ENCODE peak calls at places on chromosomes 1 and 21, in four cellular contexts. E is H9, T is mesenchymal stem cell, S is mesendoderm. D is an unnamed sample.

GRCh38 chr1:224080082-224080774 is 33.7 kb upstream of the FBXO28 start:
- DNase-seq in E (no peak), T (peak; percentile 4), S (no peak), D (no peak)

GRCh38 chr1:47207811-47208373 is 18.1 kb upstream of the PDZK1IP1 start:
- DNase-seq in E (no peak), T (no peak), S (no peak), D (no peak)

GRCh38 chr1:20405051-20405754 is 80.8 kb downstream of the CAMK2N1 start:
- DNase-seq in E (peak; percentile 16), T (no peak), S (no peak), D (no peak)

GRCh38 chr1:220431840-220432239 is 96.1 kb upstream of the MARK1 start:
- DNase-seq in E (no peak), T (no peak), S (no peak), D (no peak)

GRCh38 chr21:45175326-45176085 is 101.1 kb downstream of the ADARB1 start:
- DNase-seq in E (no peak), T (no peak), S (no peak), D (no peak)

GRCh38 chr21:42209801-42210479 is 9.0 kb upstream of the ABCG1 start:
- DNase-seq in E (no peak), T (peak; percentile 33), S (peak; percentile 59), D (no peak)

GRCh38 chr1:17565551-17565971 is 26.1 kb downstream of the ARHGEF10L start:
- DNase-seq in E (no peak), T (peak; percentile 12), S (peak; percentile 74), D (no peak)

GRCh38 chr1:226619031-226619430 is 70.5 kb downstream of the STUM start:
- DNase-seq in E (no peak), T (no peak), S (no peak), D (no peak)

GRCh38 chr1:94670273-94670672 is 128.7 kb upstream of the F3 start:
- DNase-seq in E (no peak), T (peak; percentile 34), S (no peak), D (no peak)

GRCh38 chr1:14267991-14268390 is 330.5 kb upstream of the KAZN start:
- DNase-seq in E (no peak), T (no peak), S (no peak), D (no peak)

GRCh38 chr1:238027366-238027765 is 136.6 kb upstream of the ZP4 start:
- DNase-seq in E (no peak), T (no peak), S (peak; percentile 3), D (no peak)

GRCh38 chr21:41783476-41784150 is 16.8 kb upstream of the RIPK4 start:
- DNase-seq in E (no peak), T (no peak), S (no peak), D (no peak)

GRCh38 chr1:909861-910310 is 13.8 kb upstream of the SAMD11 start:
- DNase-seq in E (peak; percentile 27), T (no peak), S (no peak), D (no peak)

GRCh38 chr1:36149237-36149972 is at the start of gene TRAPPC3:
- DNase-seq in E (peak; percentile 100), T (peak; percentile 100), S (peak; percentile 100), D (peak; percentile 99)

GRCh38 chr1:51290489-51290847 is 39.9 kb downstream of the TTC39A start:
- DNase-seq in E (no peak), T (no peak), S (no peak), D (no peak)

GRCh38 chr1:2382621-2383361 is 8.6 kb downstream of the MORN1 start:
- DNase-seq in E (peak; percentile 81), T (peak; percentile 47), S (peak; percentile 67), D (no peak)

GRCh38 chr1:26696645-26697440 is 1.0 kb downstream of the ARID1A start:
- DNase-seq in E (no peak), T (peak; percentile 35), S (no peak), D (no peak)

GRCh38 chr1:5311634-5312298 is 657.4 kb downstream of the AJAP1 start:
- DNase-seq in E (no peak), T (no peak), S (peak; percentile 7), D (no peak)

GRCh38 chr1:56216173-56216572 is 363.2 kb downstream of the PLPP3 start:
- DNase-seq in E (no peak), T (no peak), S (no peak), D (no peak)

GRCh38 chr1:117719004-117719403 is 113.2 kb downstream of the TENT5C start:
- DNase-seq in E (no peak), T (no peak), S (no peak), D (no peak)

GRCh38 chr21:44891631-44892031 is 18.1 kb upstream of the PTTG1IP start:
- DNase-seq in E (no peak), T (no peak), S (no peak), D (no peak)

GRCh38 chr1:11483581-11484320 is 4.8 kb downstream of the DISP3 start:
- DNase-seq in E (no peak), T (no peak), S (peak; percentile 18), D (no peak)

GRCh38 chr1:12480748-12481362 is 137.2 kb downstream of the DHRS3 start:
- DNase-seq in E (no peak), T (peak; percentile 84), S (peak; percentile 79), D (no peak)

GRCh38 chr1:205449750-205450443 is 5.9 kb downstream of the BLACAT1 start:
- DNase-seq in E (peak; percentile 86), T (peak; percentile 18), S (peak; percentile 99), D (no peak)

GRCh38 chr1:218823291-218823900 is 350.3 kb upstream of the LYPLAL1 start:
- DNase-seq in E (no peak), T (peak; percentile 70), S (peak; percentile 7), D (no peak)

GRCh38 chr1:68359045-68359444 is 90.7 kb downstream of the RPE65 start:
- DNase-seq in E (no peak), T (peak; percentile 76), S (no peak), D (no peak)

GRCh38 chr1:33985656-33986055 is 121.8 kb downstream of the HMGB4 start:
- DNase-seq in E (no peak), T (no peak), S (no peak), D (no peak)

GRCh38 chr1:224096773-224097172 is 17.1 kb upstream of the FBXO28 start:
- DNase-seq in E (no peak), T (no peak), S (no peak), D (no peak)

GRCh38 chr1:173122958-173123852 is 72.5 kb upstream of the TNFSF18 start:
- DNase-seq in E (peak; percentile 58), T (peak; percentile 98), S (peak; percentile 76), D (peak; percentile 50)

GRCh38 chr21:31985398-31985797 is 112.6 kb downstream of the HUNK start:
- DNase-seq in E (no peak), T (no peak), S (no peak), D (no peak)

GRCh38 chr1:215484111-215484914 is 82.8 kb upstream of the KCTD3 start:
- DNase-seq in E (no peak), T (peak; percentile 48), S (peak; percentile 45), D (peak; percentile 2)

GRCh38 chr1:205279986-205280385 is 41.6 kb downstream of the NUAK2 start:
- DNase-seq in E (no peak), T (no peak), S (no peak), D (no peak)

GRCh38 chr1:174659823-174660222 is 212.1 kb downstream of the GPR52 start:
- DNase-seq in E (no peak), T (no peak), S (no peak), D (no peak)

GRCh38 chr1:40628903-40629292 is 36.6 kb downstream of the RIMS3 start:
- DNase-seq in E (no peak), T (no peak), S (no peak), D (no peak)

GRCh38 chr1:205538211-205538840 is 33.9 kb downstream of the CDK18 start:
- DNase-seq in E (no peak), T (peak; percentile 15), S (no peak), D (peak; percentile 42)

GRCh38 chr1:184387871-184388670 is 1.2 kb downstream of the C1orf21 start:
- DNase-seq in E (no peak), T (peak; percentile 86), S (peak; percentile 40), D (no peak)
- H4K8ac ChIP-seq in E (no peak overlapping the region), T (peak overlapping the region; percentile 17), S (no peak overlapping the region), D (no peak overlapping the region)

DNA sequence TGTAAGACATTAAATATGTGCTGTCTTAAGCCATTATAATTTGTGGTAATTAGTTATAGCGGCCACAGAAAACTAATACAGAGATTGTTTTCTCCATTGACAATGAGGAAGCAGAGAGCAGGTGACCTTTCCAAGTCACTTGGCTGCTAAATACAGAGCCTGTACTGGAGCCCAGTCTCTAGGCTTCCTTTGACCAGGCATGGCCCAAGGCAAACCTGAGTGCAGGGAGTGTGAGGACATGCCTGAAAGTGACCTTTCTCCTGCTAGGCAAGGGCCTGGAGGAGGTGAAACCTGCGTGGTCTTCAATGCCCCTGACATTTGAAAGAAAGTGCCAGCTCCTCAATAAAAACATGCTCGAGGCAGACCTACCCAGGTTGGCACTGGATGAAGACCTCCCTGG is 12.5 kb upstream of the CHI3L1 start:
- DNase-seq in E (no peak), T (no peak), S (no peak), D (no peak)
- H4K8ac ChIP-seq in E (no peak overlapping the region), T (peak overlapping the region; percentile 10), S (no peak overlapping the region), D (no peak overlapping the region)

DNA sequence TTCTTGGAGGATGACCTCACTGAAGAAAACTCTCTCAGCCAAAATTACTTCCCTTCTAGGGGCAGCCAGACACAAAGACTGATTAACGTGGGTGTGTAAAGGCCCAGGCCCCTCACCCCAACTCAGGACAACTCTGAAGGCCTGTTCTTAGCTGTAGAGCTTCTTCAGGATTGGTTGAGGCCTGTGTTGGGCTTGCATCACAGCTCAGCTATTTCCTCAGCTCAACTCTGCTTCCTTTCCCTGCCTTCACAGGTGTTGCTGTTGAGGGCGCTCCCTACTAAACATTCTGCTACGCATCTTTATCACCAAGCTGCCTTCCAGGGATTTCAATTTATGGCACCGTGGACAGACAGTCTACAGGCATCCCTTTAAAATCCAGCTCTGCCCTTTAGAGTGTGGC is 36.8 kb downstream of the MAB21L3 start:
- DNase-seq in E (no peak), T (no peak), S (peak; percentile 97), D (no peak)
- H4K8ac ChIP-seq in E (no peak overlapping the region), T (no peak overlapping the region), S (no peak overlapping the region), D (no peak overlapping the region)

GRCh38 chr1:212980123-212980800 is 29.9 kb downstream of the VASH2 start:
- DNase-seq in E (peak; percentile 55), T (peak; percentile 31), S (no peak), D (no peak)

GRCh38 chr1:212982430-212983152 is 32.2 kb downstream of the VASH2 start:
- DNase-seq in E (peak; percentile 21), T (no peak), S (no peak), D (peak; percentile 39)

GRCh38 chr1:212981571-212982328 is 31.4 kb downstream of the VASH2 start:
- DNase-seq in E (peak; percentile 41), T (no peak), S (no peak), D (peak; percentile 43)

GRCh38 chr1:212979340-212980122 is 29.2 kb downstream of the VASH2 start:
- DNase-seq in E (peak; percentile 23), T (no peak), S (no peak), D (no peak)

DNA sequence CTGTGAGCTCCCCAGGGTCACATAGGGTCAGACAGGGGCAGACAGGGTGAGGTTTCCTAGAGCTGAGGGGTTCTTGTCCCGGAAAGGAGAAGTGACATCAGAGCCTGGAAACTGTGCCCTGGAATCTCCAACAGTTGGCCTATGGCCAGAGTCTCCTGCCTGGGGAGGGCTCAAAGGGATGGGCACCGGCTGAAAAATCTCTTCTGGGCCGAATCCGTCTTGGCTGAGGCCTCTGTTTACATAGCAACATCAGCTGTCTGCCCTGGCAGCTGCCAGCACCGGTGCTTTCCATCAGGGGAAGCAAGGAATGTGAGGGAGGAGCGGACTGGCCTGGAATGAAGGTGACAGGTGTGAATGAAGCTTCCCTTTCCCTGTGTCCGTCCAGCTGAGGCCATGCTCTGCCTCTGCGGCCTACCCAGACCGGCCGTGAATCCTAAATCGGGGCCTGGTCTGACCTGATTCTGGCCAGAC is 30.7 kb downstream of the VASH2 start:
- DNase-seq in E (peak; percentile 52), T (no peak), S (no peak), D (peak; percentile 47)
- H4K8ac ChIP-seq in E (no peak overlapping the region), T (no peak overlapping the region), S (no peak overlapping the region), D (no peak overlapping the region)